ENCODE peak calls at places on chromosomes 4 and X, in six cellular contexts. M is PC-3, L is GM23248, G is HCT116, E is neural progenitor cell, W is SK-N-SH. A is an unnamed sample.

GRCh38 chr4:126604273-126604867 is 1028.4 kb upstream of the INTU start:
- DNase-seq in M (peak; percentile 38), E (peak; percentile 57), L (peak; percentile 71), G (peak; percentile 27), W (peak; percentile 53), A (peak; percentile 39)

GRCh38 chr4:121692261-121692660 is 4.5 kb downstream of the ANXA5 start:
- DNase-seq in M (peak; percentile 28), G (no peak), E (no peak), L (no peak), W (no peak), A (no peak)

GRCh38 chrX:130869239-130869638 is 33.8 kb downstream of the ENOX2 start:
- DNase-seq in M (no peak), L (peak; percentile 60), W (no peak), E (no peak), G (no peak), A (no peak)

GRCh38 chr4:26866203-26866602 is 5.6 kb downstream of the STIM2 start:
- DNase-seq in W (no peak), M (no peak), L (no peak), G (no peak), E (no peak), A (no peak)

GRCh38 chr4:101201421-101201820 is 145.9 kb downstream of the PPP3CA start:
- DNase-seq in M (no peak), G (no peak), E (no peak), W (no peak), L (no peak), A (no peak)

GRCh38 chr4:183903021-183903760 is 1.9 kb upstream of the STOX2 start:
- DNase-seq in M (no peak), W (no peak), G (no peak), E (no peak), L (no peak), A (no peak)

GRCh38 chr4:174117445-174117844 is 166.0 kb downstream of the FBXO8 start:
- DNase-seq in L (no peak), M (no peak), W (peak; percentile 63), E (no peak), G (no peak), A (no peak)

GRCh38 chrX:153381684-153382532 is 19.2 kb downstream of the PNMA6E start:
- DNase-seq in M (no peak), G (no peak), W (peak; percentile 84), E (peak; percentile 43), L (peak; percentile 89), A (no peak)

GRCh38 chr4:157727163-157727562 is 445.7 kb downstream of the GASK1B start:
- DNase-seq in L (no peak), M (no peak), G (no peak), E (no peak), W (no peak), A (no peak)

GRCh38 chr4:173257732-173258717 is 76.1 kb downstream of the HMGB2 start:
- DNase-seq in L (peak; percentile 78), W (peak; percentile 52), G (peak; percentile 63), M (peak; percentile 73), E (peak; percentile 81), A (peak; percentile 76)

GRCh38 chrX:139113682-139114081 is 402.2 kb upstream of the FGF13 start:
- DNase-seq in L (peak; percentile 58), G (no peak), W (no peak), M (peak; percentile 70), E (no peak), A (no peak)

GRCh38 chr4:108360857-108361820 is 192.4 kb upstream of the LEF1 start:
- DNase-seq in M (peak; percentile 4), W (no peak), E (peak; percentile 43), L (peak; percentile 81), G (no peak), A (no peak)

GRCh38 chr4:111450867-111451266 is 694.4 kb upstream of the FAM241A start:
- DNase-seq in L (peak; percentile 15), M (peak; percentile 60), E (no peak), G (no peak), W (no peak), A (no peak)

GRCh38 chr4:88991746-88992145 is 65.2 kb downstream of the FAM13A start:
- DNase-seq in G (no peak), E (no peak), L (peak; percentile 7), M (peak; percentile 38), W (no peak), A (no peak)

GRCh38 chr4:112664611-112665010 is 27.7 kb downstream of the LARP7 start:
- DNase-seq in M (peak; percentile 74), G (no peak), E (no peak), L (peak; percentile 7), W (no peak), A (no peak)

GRCh38 chr4:20393486-20394100 is 141.9 kb downstream of the SLIT2 start:
- DNase-seq in E (no peak), G (no peak), L (peak; percentile 49), W (no peak), M (no peak), A (no peak)

GRCh38 chrX:120456973-120457372 is 12.1 kb downstream of the LAMP2 start:
- DNase-seq in G (no peak), E (no peak), M (peak; percentile 75), W (no peak), L (peak; percentile 31), A (peak; percentile 82)

GRCh38 chr4:173167793-173168395 is 717 bp upstream of the GALNT7 start:
- DNase-seq in G (peak; percentile 52), E (peak; percentile 67), L (peak; percentile 57), W (peak; percentile 63), M (peak; percentile 48), A (peak; percentile 45)

GRCh38 chr4:25908491-25908901 is 5.5 kb upstream of the SMIM20 start:
- DNase-seq in G (peak; percentile 69), E (no peak), M (peak; percentile 86), W (no peak), L (peak; percentile 96), A (no peak)

GRCh38 chr4:67928547-67928946 is 34.7 kb downstream of the TMPRSS11A start:
- DNase-seq in L (no peak), G (peak; percentile 7), W (no peak), M (peak; percentile 33), E (peak; percentile 16), A (no peak)

GRCh38 chr4:34417160-34417559 is 1827.2 kb downstream of the ARAP2 start:
- DNase-seq in W (no peak), M (peak; percentile 4), L (peak; percentile 33), E (no peak), G (no peak), A (no peak)

GRCh38 chrX:2828404-2829065 is at the start of gene GYG2:
- DNase-seq in M (no peak), L (peak; percentile 9), E (peak; percentile 92), W (peak; percentile 70), G (no peak), A (no peak)

GRCh38 chrX:98067611-98068010 is 1183.9 kb downstream of the RPA4 start:
- DNase-seq in G (no peak), W (no peak), E (no peak), L (no peak), M (no peak), A (no peak)
- TF ChIP-seq EZH2phosphoT487 in G (no peak), W (no peak), E (no peak), L (no peak), M (no peak), A (no peak)

GRCh38 chrX:1659664-1660461 is 45.0 kb downstream of the ASMT start:
- DNase-seq in E (no peak), W (no peak), G (no peak), L (no peak), M (no peak), A (no peak)

GRCh38 chrX:1657367-1658082 is 42.7 kb downstream of the ASMT start:
- DNase-seq in G (no peak), W (no peak), L (peak; percentile 51), E (peak; percentile 42), M (peak; percentile 25), A (no peak)

GRCh38 chrX:1656379-1656778 is 41.5 kb downstream of the ASMT start:
- DNase-seq in M (no peak), L (no peak), G (no peak), W (no peak), E (no peak), A (no peak)

GRCh38 chrX:1661048-1661921 is 46.4 kb downstream of the ASMT start:
- DNase-seq in E (peak; percentile 80), L (no peak), G (peak; percentile 60), W (no peak), M (no peak), A (peak; percentile 94)

GRCh38 chrX:1658083-1658463 is 43.2 kb downstream of the ASMT start:
- DNase-seq in L (no peak), W (no peak), M (no peak), E (peak; percentile 52), G (no peak), A (no peak)
- H3K9ac ChIP-seq in L (no peak overlapping the region), W (no peak overlapping the region), M (no peak overlapping the region), E (no peak overlapping the region), G (no peak overlapping the region), A (no peak overlapping the region)

DNA sequence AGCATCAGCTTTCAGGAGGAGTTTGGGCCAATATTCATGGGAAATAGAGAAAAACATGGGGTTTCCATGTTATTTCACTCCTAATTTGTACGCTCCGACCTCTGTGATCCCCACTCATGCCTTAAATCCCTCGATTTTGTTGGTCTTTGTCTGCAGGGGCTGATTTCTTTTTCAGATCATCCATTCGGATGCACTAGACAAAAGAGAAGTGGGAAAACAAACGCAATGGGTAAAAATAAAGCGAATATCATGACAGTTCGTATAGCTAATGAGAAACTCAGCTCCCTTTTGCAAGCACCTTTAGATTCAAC is 139.1 kb upstream of the PLAC1 start:
- DNase-seq in L (no peak), G (no peak), M (no peak), W (no peak), E (no peak), A (no peak)
- TF ChIP-seq EZH2phosphoT487 in L (no peak), G (no peak), M (no peak), W (no peak), E (no peak), A (no peak)

DNA sequence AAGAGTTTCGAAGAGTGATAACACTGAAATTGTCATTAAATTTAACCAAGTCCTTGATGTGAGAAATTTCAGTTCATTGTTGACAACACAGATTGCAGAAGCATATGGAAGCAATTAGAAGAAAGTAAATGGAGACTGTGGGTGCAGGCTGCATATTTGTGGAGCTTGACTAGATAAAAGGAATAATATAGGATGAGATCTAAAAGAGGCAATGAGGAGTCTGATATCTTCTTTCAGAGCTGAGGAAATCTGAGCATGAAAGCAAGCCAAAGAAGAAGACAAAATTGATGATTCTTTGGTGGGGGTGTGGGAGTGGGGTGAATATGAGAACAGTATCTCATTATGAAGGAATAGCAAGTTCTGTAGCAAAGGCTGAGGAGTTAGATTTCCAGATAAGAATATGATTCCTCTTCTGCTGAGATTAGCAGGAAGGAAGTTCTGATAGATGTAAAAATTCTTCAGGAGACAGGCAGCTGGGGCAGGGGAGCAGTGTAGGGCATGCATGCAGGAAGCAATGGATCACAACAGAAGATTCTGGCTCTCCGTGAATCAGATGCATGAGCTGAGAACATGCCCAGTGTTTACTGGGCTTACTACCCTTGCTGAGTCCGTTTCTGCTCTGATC is 6.1 kb upstream of the PDHA2 start:
- DNase-seq in E (no peak), G (no peak), M (no peak), W (peak; percentile 25), L (no peak), A (no peak)
- H3K9ac ChIP-seq in E (no peak overlapping the region), G (no peak overlapping the region), M (no peak overlapping the region), W (no peak overlapping the region), L (no peak overlapping the region), A (no peak overlapping the region)

DNA sequence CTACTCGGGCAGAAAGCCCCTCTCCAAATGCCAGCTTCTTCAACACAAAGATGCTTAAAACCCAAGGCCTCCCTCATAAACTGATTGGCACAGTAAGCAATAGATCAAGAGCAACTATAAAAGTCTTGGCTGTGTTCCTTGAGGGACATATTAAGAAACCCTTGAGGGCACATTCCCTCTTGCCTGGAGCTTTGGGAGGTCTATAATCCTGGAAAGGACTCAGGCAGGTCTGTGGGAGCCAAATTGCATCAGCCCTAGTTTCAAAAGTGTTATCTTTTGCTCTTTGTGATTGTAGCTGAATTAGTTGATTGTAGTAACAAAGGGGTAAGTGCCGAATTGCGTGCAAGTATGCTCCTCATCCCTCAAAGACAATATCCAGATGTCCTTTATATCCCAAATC is 18.6 kb upstream of the SETD7 start:
- DNase-seq in M (no peak), L (no peak), G (no peak), E (no peak), W (no peak), A (no peak)
- TF ChIP-seq EZH2phosphoT487 in M (no peak), L (no peak), G (no peak), E (no peak), W (no peak), A (no peak)